ENCODE peak calls at places on chromosomes 13 and 19, in six cellular contexts. T, C, G, D, P and Q are unnamed samples.

GRCh38 chr13:77506874-77507273 is 28.6 kb upstream of the SCEL start:
- DNase-seq in T (no peak), C (no peak), G (no peak), D (no peak), P (no peak), Q (no peak)

GRCh38 chr19:39405930-39406655 is 554 bp upstream of the ZFP36 start:
- DNase-seq in T (no peak), C (no peak), G (peak; percentile 73), D (no peak), P (no peak), Q (peak; percentile 83)

GRCh38 chr19:51948979-51949378 is 21.7 kb downstream of the ZNF613 start:
- DNase-seq in T (peak; percentile 54), C (no peak), G (no peak), D (peak; percentile 20), P (peak; percentile 18), Q (peak; percentile 91)

GRCh38 chr19:11420429-11420893 is 1.3 kb upstream of the RGL3 start:
- DNase-seq in T (peak; percentile 33), C (no peak), G (no peak), D (peak; percentile 16), P (peak; percentile 73), Q (no peak)

GRCh38 chr19:42244452-42245220 is 2.2 kb upstream of the GSK3A start:
- DNase-seq in T (peak; percentile 85), C (peak; percentile 79), G (peak; percentile 85), D (peak; percentile 93), P (peak; percentile 92), Q (peak; percentile 97)

GRCh38 chr13:32938907-32939306 is 77.3 kb upstream of the KL start:
- DNase-seq in T (no peak), C (no peak), G (no peak), D (no peak), P (no peak), Q (no peak)

GRCh38 chr19:15501596-15501995 is 6.7 kb upstream of the CYP4F22 start:
- DNase-seq in T (no peak), C (peak; percentile 83), G (no peak), D (no peak), P (no peak), Q (no peak)

GRCh38 chr19:43700368-43701015 is 15.4 kb upstream of the IRGC start:
- DNase-seq in T (peak; percentile 25), C (peak; percentile 12), G (no peak), D (peak; percentile 62), P (peak; percentile 74), Q (peak; percentile 34)

GRCh38 chr13:44306401-44307192 is 67.0 kb upstream of the SERP2 start:
- DNase-seq in T (peak; percentile 75), C (no peak), G (no peak), D (no peak), P (peak; percentile 82), Q (no peak)

GRCh38 chr13:24692541-24692940 is 12.3 kb downstream of the ATP12A start:
- DNase-seq in T (no peak), C (no peak), G (no peak), D (peak; percentile 33), P (no peak), Q (no peak)

GRCh38 chr13:45119469-45119989 is 781 bp upstream of the GTF2F2 start:
- DNase-seq in T (no peak), C (no peak), G (peak; percentile 67), D (peak; percentile 10), P (no peak), Q (peak; percentile 34)

GRCh38 chr13:71285700-71286099 is 581.3 kb downstream of the DACH1 start:
- DNase-seq in T (no peak), C (no peak), G (no peak), D (no peak), P (no peak), Q (no peak)

GRCh38 chr13:37107868-37108267 is 2.4 kb upstream of the CSNK1A1L start:
- DNase-seq in T (no peak), C (no peak), G (no peak), D (no peak), P (no peak), Q (no peak)

GRCh38 chr19:2081873-2082810 is 14.0 kb downstream of the MOB3A start:
- DNase-seq in T (no peak), C (no peak), G (peak; percentile 51), D (peak; percentile 56), P (peak; percentile 52), Q (no peak)

GRCh38 chr13:110330491-110331001 is 23.5 kb downstream of the COL4A2 start:
- DNase-seq in T (no peak), C (no peak), G (no peak), D (no peak), P (no peak), Q (no peak)

GRCh38 chr19:33096005-33096404 is 15.0 kb downstream of the GPATCH1 start:
- DNase-seq in T (no peak), C (no peak), G (no peak), D (no peak), P (no peak), Q (no peak)

GRCh38 chr19:23561341-23561740 is 125.7 kb downstream of the ZNF675 start:
- DNase-seq in T (no peak), C (no peak), G (no peak), D (no peak), P (no peak), Q (no peak)

GRCh38 chr19:23571175-23571574 is 115.8 kb downstream of the ZNF675 start:
- DNase-seq in T (no peak), C (no peak), G (no peak), D (no peak), P (no peak), Q (no peak)

GRCh38 chr19:23560051-23560450 is 127.0 kb downstream of the ZNF675 start:
- DNase-seq in T (no peak), C (no peak), G (no peak), D (no peak), P (no peak), Q (no peak)

GRCh38 chr19:23563326-23563725 is 123.7 kb downstream of the ZNF675 start:
- DNase-seq in T (no peak), C (no peak), G (no peak), D (no peak), P (no peak), Q (no peak)

GRCh38 chr19:23565256-23565655 is 121.8 kb downstream of the ZNF675 start:
- DNase-seq in T (no peak), C (no peak), G (no peak), D (no peak), P (no peak), Q (no peak)
- H3K9me3 ChIP-seq in T (peaks cover 3% of the 10 kb centered on the region), C (no peaks in the 10 kb centered on the region), G (no peaks in the 10 kb centered on the region), D (no peaks in the 10 kb centered on the region), P (peaks cover 6% of the 10 kb centered on the region), Q (no peaks in the 10 kb centered on the region)

GRCh38 chr19:18282788-18283141 is 1.3 kb upstream of the JUND start:
- DNase-seq in T (no peak), C (no peak), G (no peak), D (no peak), P (no peak), Q (no peak)
- H3K9me3 ChIP-seq in T (no peaks in the 10 kb centered on the region), C (no peaks in the 10 kb centered on the region), G (no peaks in the 10 kb centered on the region), D (no peaks in the 10 kb centered on the region), P (no peaks in the 10 kb centered on the region), Q (no peaks in the 10 kb centered on the region)

GRCh38 chr19:19308373-19308772 is 11.9 kb downstream of the SUGP1 start:
- DNase-seq in T (no peak), C (no peak), G (no peak), D (no peak), P (no peak), Q (no peak)
- H3K9me3 ChIP-seq in T (no peaks in the 10 kb centered on the region), C (no peaks in the 10 kb centered on the region), G (no peaks in the 10 kb centered on the region), D (no peaks in the 10 kb centered on the region), P (no peaks in the 10 kb centered on the region), Q (no peaks in the 10 kb centered on the region)

DNA sequence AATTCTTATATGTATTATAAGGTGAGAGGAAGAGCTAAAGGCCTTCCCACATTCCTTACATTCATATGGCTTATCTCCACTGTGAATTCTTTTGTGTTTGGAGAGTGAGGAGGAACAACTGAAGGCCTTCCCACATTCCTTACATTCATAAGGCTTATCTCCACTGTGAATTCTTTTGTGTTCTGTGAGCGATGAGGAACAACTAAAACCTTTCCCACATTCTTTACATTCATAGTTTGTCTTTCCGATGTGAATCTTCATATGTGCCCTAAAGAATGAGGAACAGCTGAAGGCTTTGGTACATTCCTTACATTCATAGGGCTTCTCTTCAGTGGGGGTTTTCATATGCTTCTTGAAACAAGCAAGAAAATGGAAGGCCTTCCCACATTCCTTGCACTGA is 13.3 kb downstream of the ZNF699 start:
- DNase-seq in T (no peak), C (no peak), G (no peak), D (no peak), P (no peak), Q (no peak)
- H3K9me3 ChIP-seq in T (peaks cover 79% of the 10 kb centered on the region), C (peaks cover 19% of the 10 kb centered on the region), G (peaks cover 62% of the 10 kb centered on the region), D (no peaks in the 10 kb centered on the region), P (peaks cover 99% of the 10 kb centered on the region), Q (no peaks in the 10 kb centered on the region)